ENCODE peak calls at places on chromosome 17, in five cellular contexts. One of them, this sample, is unnamed.

GRCh38 chr17:19264681-19265080 is 27.5 kb downstream of the EPN2 start:
- DNase-seq in H1: no peak
- DNase-seq in A549: no peak
- DNase-seq in HepG2: no peak
- DNase-seq in K562: no peak
- DNase-seq in this sample: no peak

GRCh38 chr17:491086-492014 is 138.7 kb upstream of the RPH3AL start:
- DNase-seq in HepG2: peak; percentile 51
- DNase-seq in H1: no peak
- DNase-seq in K562: peak; percentile 72
- DNase-seq in A549: peak; percentile 56
- DNase-seq in this sample: peak; percentile 69

GRCh38 chr17:77213778-77214132 is 73.0 kb downstream of the SEC14L1 start:
- DNase-seq in K562: no peak
- DNase-seq in A549: no peak
- DNase-seq in H1: no peak
- DNase-seq in HepG2: no peak
- DNase-seq in this sample: no peak

GRCh38 chr17:28174352-28175046 is 132.0 kb downstream of the NLK start:
- DNase-seq in H1: no peak
- DNase-seq in A549: no peak
- DNase-seq in HepG2: no peak
- DNase-seq in K562: no peak
- DNase-seq in this sample: no peak

GRCh38 chr17:4789701-4789950 is 862 bp downstream of the GLTPD2 start:
- DNase-seq in A549: no peak
- DNase-seq in H1: no peak
- DNase-seq in K562: no peak
- DNase-seq in HepG2: no peak
- DNase-seq in this sample: no peak

GRCh38 chr17:21239680-21240374 is 13.4 kb downstream of the NATD1 start:
- DNase-seq in HepG2: peak; percentile 32
- DNase-seq in K562: peak; percentile 48
- DNase-seq in A549: peak; percentile 47
- DNase-seq in H1: no peak
- DNase-seq in this sample: peak; percentile 28

GRCh38 chr17:78944026-78944425 is 18.8 kb upstream of the TIMP2 start:
- DNase-seq in A549: no peak
- DNase-seq in H1: no peak
- DNase-seq in K562: no peak
- DNase-seq in HepG2: no peak
- DNase-seq in this sample: no peak

GRCh38 chr17:60641126-60641525 is 36.5 kb upstream of the BCAS3 start:
- DNase-seq in H1: no peak
- DNase-seq in K562: no peak
- DNase-seq in HepG2: no peak
- DNase-seq in A549: no peak
- DNase-seq in this sample: no peak

GRCh38 chr17:45260204-45260783 is 1.6 kb downstream of the SPATA32 start:
- DNase-seq in HepG2: no peak
- DNase-seq in K562: no peak
- DNase-seq in H1: no peak
- DNase-seq in A549: no peak
- DNase-seq in this sample: no peak

GRCh38 chr17:43568506-43569082 is 22.5 kb upstream of the ETV4 start:
- DNase-seq in HepG2: no peak
- DNase-seq in K562: no peak
- DNase-seq in A549: no peak
- DNase-seq in H1: no peak
- DNase-seq in this sample: no peak

GRCh38 chr17:31499771-31500554 is 108.5 kb downstream of the RAB11FIP4 start:
- DNase-seq in A549: no peak
- DNase-seq in HepG2: peak; percentile 91
- DNase-seq in H1: no peak
- DNase-seq in K562: no peak
- DNase-seq in this sample: peak; percentile 22

GRCh38 chr17:37576281-37576680 is 32.9 kb downstream of the SYNRG start:
- DNase-seq in A549: no peak
- DNase-seq in K562: no peak
- DNase-seq in H1: no peak
- DNase-seq in HepG2: no peak
- DNase-seq in this sample: peak; percentile 27

GRCh38 chr17:29838961-29839360 is 91.1 kb downstream of the SSH2 start:
- DNase-seq in K562: no peak
- DNase-seq in A549: peak; percentile 16
- DNase-seq in HepG2: no peak
- DNase-seq in H1: no peak
- DNase-seq in this sample: peak; percentile 44

GRCh38 chr17:8976638-8977037 is 11.1 kb upstream of the PIK3R5 start:
- DNase-seq in H1: no peak
- DNase-seq in A549: no peak
- DNase-seq in K562: no peak
- DNase-seq in HepG2: no peak
- DNase-seq in this sample: no peak

GRCh38 chr17:66727634-66728570 is 107.0 kb upstream of the CACNG5 start:
- DNase-seq in HepG2: peak; percentile 47
- DNase-seq in H1: peak; percentile 31
- DNase-seq in A549: peak; percentile 68
- DNase-seq in K562: peak; percentile 57
- DNase-seq in this sample: peak; percentile 50

GRCh38 chr17:6366144-6366755 is 68.7 kb downstream of the AIPL1 start:
- DNase-seq in K562: no peak
- DNase-seq in HepG2: no peak
- DNase-seq in A549: no peak
- DNase-seq in H1: no peak
- DNase-seq in this sample: peak; percentile 24

GRCh38 chr17:80953471-80954315 is 37.9 kb upstream of the CHMP6 start:
- DNase-seq in K562: no peak
- DNase-seq in H1: no peak
- DNase-seq in A549: no peak
- DNase-seq in HepG2: no peak
- DNase-seq in this sample: no peak

GRCh38 chr17:4949321-4950074 is 1.2 kb upstream of the PFN1 start:
- DNase-seq in A549: peak; percentile 92
- DNase-seq in K562: peak; percentile 84
- DNase-seq in H1: no peak
- DNase-seq in HepG2: peak; percentile 82
- DNase-seq in this sample: peak; percentile 76

GRCh38 chr17:48543854-48544355 is 1.0 kb downstream of the HOXB2 start:
- DNase-seq in K562: no peak
- DNase-seq in HepG2: no peak
- DNase-seq in H1: no peak
- DNase-seq in A549: no peak
- DNase-seq in this sample: no peak

DNA sequence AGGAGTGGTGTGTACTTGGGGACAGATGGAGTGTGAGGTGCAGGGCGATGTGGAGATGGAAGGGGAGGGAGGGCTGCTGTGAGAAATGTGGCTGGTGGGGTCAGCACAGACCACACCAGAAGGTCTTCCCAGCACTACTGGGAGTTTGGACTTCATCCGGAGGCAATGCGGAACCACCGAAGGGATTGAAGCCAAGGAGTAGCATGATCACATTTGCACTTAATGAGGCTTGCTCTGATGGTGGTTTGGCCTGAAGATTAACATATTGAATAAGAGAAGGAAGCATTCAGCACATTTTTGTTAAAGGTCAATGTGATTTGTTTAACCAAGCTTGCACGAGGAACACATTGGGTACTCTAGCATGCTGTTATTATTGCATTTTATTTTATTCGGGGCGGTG is 378.6 kb downstream of the UTP18 start:
- DNase-seq in K562: no peak
- DNase-seq in A549: no peak
- DNase-seq in HepG2: no peak
- DNase-seq in H1: no peak
- DNase-seq in this sample: no peak
- TF ChIP-seq MAFK in K562: no peak
- TF ChIP-seq MAFK in A549: no peak
- TF ChIP-seq MAFK in HepG2: no peak
- TF ChIP-seq MAFK in H1: no peak
- TF ChIP-seq MAFK in this sample: no peak

GRCh38 chr17:17567631-17568030 is 23.9 kb downstream of the PEMT start:
- DNase-seq in K562: no peak
- DNase-seq in A549: no peak
- DNase-seq in HepG2: no peak
- DNase-seq in H1: no peak
- DNase-seq in this sample: peak; percentile 17
- TF ChIP-seq MAFK in K562: no peak
- TF ChIP-seq MAFK in A549: no peak
- TF ChIP-seq MAFK in HepG2: no peak
- TF ChIP-seq MAFK in H1: no peak
- TF ChIP-seq MAFK in this sample: no peak

DNA sequence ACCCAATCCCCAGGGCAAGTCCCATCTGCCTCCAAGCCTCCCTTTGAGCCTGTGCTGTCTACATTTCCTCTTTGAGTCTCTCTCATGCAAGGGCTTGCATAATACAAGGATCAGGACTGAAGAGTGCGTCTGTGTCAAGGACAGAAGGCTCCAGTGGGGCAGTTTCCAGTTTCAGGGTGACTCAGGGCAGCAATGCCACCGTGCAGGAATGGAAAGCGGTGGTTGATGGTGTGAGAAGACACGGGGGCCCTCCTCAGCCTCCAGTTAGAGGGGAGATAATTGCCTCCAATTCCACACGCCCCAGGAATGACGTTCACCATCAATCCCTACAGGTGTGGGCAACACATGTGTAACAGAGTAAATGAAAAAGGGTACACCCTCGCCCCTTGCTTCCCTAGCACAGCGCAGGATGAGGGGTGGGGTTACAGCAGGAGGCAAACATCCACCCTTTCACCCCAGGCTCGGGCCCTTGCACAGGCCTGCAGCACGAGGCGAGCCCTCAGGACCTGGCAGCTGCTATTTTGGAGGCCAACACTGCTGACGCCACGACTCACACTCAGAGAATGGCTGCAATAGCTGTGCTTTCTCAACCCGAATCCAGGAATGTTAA is 24.8 kb upstream of the SLC25A19 start:
- DNase-seq in HepG2: peak; percentile 73
- DNase-seq in H1: no peak
- DNase-seq in A549: no peak
- DNase-seq in K562: no peak
- DNase-seq in this sample: peak; percentile 20
- TF ChIP-seq MAFK in HepG2: no peak
- TF ChIP-seq MAFK in H1: no peak
- TF ChIP-seq MAFK in A549: no peak
- TF ChIP-seq MAFK in K562: no peak
- TF ChIP-seq MAFK in this sample: no peak

GRCh38 chr17:50065056-50065455 is 9.1 kb downstream of the ITGA3 start:
- DNase-seq in HepG2: no peak
- DNase-seq in A549: no peak
- DNase-seq in H1: no peak
- DNase-seq in K562: no peak
- DNase-seq in this sample: no peak

GRCh38 chr17:50067996-50068395 is 12.1 kb downstream of the ITGA3 start:
- DNase-seq in H1: no peak
- DNase-seq in K562: no peak
- DNase-seq in A549: no peak
- DNase-seq in HepG2: no peak
- DNase-seq in this sample: no peak

GRCh38 chr17:50064253-50064991 is 8.5 kb downstream of the ITGA3 start:
- DNase-seq in HepG2: no peak
- DNase-seq in A549: peak; percentile 94
- DNase-seq in K562: peak; percentile 21
- DNase-seq in H1: no peak
- DNase-seq in this sample: peak; percentile 97

GRCh38 chr17:50063516-50064252 is 7.8 kb downstream of the ITGA3 start:
- DNase-seq in K562: no peak
- DNase-seq in A549: peak; percentile 61
- DNase-seq in H1: no peak
- DNase-seq in HepG2: no peak
- DNase-seq in this sample: peak; percentile 52

DNA sequence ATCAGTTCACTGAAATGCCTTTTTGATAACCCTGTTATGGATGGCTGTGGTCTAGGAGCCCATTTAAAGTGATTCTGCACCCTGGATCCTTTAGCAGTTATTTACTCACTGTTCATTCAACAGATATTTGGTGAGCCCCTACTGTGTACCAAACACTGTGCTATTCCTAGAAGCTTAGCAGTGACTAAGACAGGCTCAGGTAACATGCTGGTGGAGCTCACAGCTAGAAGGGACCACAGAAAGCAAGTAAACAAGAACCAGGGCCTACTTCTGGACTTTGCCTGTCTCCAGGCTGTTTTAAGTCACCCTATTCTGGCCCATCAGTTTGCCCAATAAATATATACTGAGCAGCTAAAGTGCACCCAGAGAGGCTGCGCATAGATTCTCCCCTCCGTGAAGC is 11.1 kb downstream of the ITGA3 start:
- DNase-seq in HepG2: no peak
- DNase-seq in K562: no peak
- DNase-seq in H1: no peak
- DNase-seq in A549: no peak
- DNase-seq in this sample: no peak
- TF ChIP-seq MAFK in HepG2: no peak
- TF ChIP-seq MAFK in K562: no peak
- TF ChIP-seq MAFK in H1: no peak
- TF ChIP-seq MAFK in A549: no peak
- TF ChIP-seq MAFK in this sample: no peak